ENCODE peak calls at places on chromosomes 5 and 9, in six cellular contexts. P, K, Z, Y, G and J are unnamed samples. For H3K9me3, the result is how much of the 10 kb centered on the place peaks cover.

GRCh38 chr9:93852728-93853127 is 102.4 kb downstream of the BARX1 start:
- DNase-seq in P (no peak), K (no peak), Z (no peak), Y (no peak), G (no peak), J (no peak)

GRCh38 chr5:95554331-95554646 is 488 bp downstream of the SKIC3 start:
- DNase-seq in P (no peak), K (no peak), Z (no peak), Y (no peak), G (no peak), J (no peak)

GRCh38 chr5:11596185-11596584 is 308.1 kb downstream of the CTNND2 start:
- DNase-seq in P (no peak), K (no peak), Z (no peak), Y (no peak), G (no peak), J (no peak)

GRCh38 chr5:57219386-57219785 is 45.5 kb downstream of the GPBP1 start:
- DNase-seq in P (no peak), K (peak), Z (no peak), Y (no peak), G (no peak), J (no peak)

GRCh38 chr5:94740328-94740727 is 121.9 kb downstream of the SLF1 start:
- DNase-seq in P (no peak), K (no peak), Z (no peak), Y (no peak), G (no peak), J (no peak)

GRCh38 chr5:152556779-152557178 is 151.7 kb upstream of the NMUR2 start:
- DNase-seq in P (no peak), K (no peak), Z (no peak), Y (no peak), G (no peak), J (no peak)

GRCh38 chr9:110178281-110178680 is 29.7 kb downstream of the C9orf152 start:
- DNase-seq in P (no peak), K (no peak), Z (no peak), Y (no peak), G (peak), J (no peak)

GRCh38 chr5:125281662-125282061 is 535.2 kb upstream of the ZNF608 start:
- DNase-seq in P (no peak), K (no peak), Z (no peak), Y (no peak), G (no peak), J (no peak)

GRCh38 chr9:110257097-110257955 is 1.0 kb upstream of the TXN start:
- DNase-seq in P (peak), K (peak), Z (peak), Y (no peak), G (peak), J (peak)

GRCh38 chr5:79032031-79032711 is 37.3 kb downstream of the DMGDH start:
- DNase-seq in P (peak), K (no peak), Z (no peak), Y (no peak), G (no peak), J (no peak)

GRCh38 chr9:136231478-136232297 is 13.9 kb downstream of the QSOX2 start:
- DNase-seq in P (no peak), K (no peak), Z (no peak), Y (no peak), G (no peak), J (no peak)

GRCh38 chr5:80408475-80408875 is 611 bp downstream of the ZFYVE16 start:
- DNase-seq in P (peak), K (peak), Z (peak), Y (peak), G (peak), J (no peak)

GRCh38 chr9:14372437-14373318 is 58.7 kb upstream of the NFIB start:
- DNase-seq in P (peak), K (peak), Z (no peak), Y (no peak), G (peak), J (no peak)

GRCh38 chr9:126503333-126504085 is 110.2 kb upstream of the LMX1B start:
- DNase-seq in P (peak), K (no peak), Z (peak), Y (peak), G (no peak), J (no peak)

GRCh38 chr9:126500600-126501382 is 112.9 kb upstream of the LMX1B start:
- DNase-seq in P (peak), K (peak), Z (peak), Y (peak), G (peak), J (peak)

GRCh38 chr9:126499911-126500599 is 113.7 kb upstream of the LMX1B start:
- DNase-seq in P (no peak), K (no peak), Z (peak), Y (no peak), G (no peak), J (no peak)

GRCh38 chr9:126502417-126503332 is 111.1 kb upstream of the LMX1B start:
- DNase-seq in P (no peak), K (no peak), Z (peak), Y (peak), G (no peak), J (no peak)

DNA sequence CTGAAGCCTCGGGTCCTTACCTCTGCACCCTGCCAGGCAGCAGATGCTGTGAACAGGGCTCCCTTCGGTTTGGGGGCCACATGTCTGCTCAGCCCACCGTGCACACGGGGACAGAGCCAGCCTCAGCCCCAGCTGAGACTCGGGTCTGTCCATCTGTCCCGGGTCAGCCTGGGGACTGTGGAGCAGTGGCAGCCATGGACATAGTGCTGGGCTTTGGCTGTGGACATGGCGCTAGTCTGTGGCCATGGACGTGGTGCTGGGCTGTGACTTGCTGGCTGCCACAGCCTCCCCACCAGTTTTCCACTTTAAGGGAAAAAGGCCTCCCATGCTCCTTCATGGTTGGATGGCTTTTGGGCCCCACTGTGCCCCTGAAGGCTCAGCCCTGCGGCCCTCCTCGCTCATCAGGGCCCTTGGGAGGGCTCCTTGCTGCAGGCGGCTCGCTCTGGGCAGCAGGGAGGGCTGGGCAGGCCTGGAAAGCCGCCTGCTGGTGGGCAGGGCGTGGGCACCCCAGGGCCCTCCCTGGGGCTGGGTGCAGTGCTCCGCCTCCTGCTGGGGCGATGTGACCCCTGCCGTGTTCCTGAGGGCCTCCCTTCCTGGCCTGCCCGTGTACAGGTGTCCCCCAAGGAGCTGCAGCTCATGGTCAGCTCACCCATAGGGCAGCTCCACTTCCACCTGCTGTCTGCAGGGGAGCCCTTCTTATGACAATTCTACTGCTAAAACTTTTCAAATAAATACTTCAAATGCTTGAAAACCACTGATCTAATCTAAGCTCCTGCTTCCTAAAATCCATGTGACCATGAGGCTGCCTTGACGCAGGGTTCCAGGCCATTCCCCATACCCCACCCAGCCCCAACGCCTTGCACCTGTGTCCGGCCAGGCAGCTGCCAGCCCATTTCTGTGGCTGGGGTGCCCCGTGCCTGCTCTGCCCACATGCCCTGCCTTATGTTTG is 112.1 kb upstream of the LMX1B start:
- DNase-seq in P (no peak), K (no peak), Z (peak), Y (peak), G (no peak), J (peak)
- H3K27ac ChIP-seq in P (no peak), K (no peak), Z (no peak), Y (no peak), G (no peak), J (no peak)

GRCh38 chr9:1554123-1555045 is 460.8 kb upstream of the SMARCA2 start:
- DNase-seq in P (no peak), K (no peak), Z (no peak), Y (no peak), G (no peak), J (no peak)
- H3K9me3 ChIP-seq in P (under half), K (under half), Z (under half), Y (under half), G (under half), J (under half)

GRCh38 chr5:90514520-90514919 is 14.9 kb downstream of the LYSMD3 start:
- DNase-seq in P (no peak), K (no peak), Z (no peak), Y (no peak), G (no peak), J (no peak)
- TF ChIP-seq CTCF in P (no peak), K (no peak), Z (no peak), Y (no peak), G (no peak), J (no peak)

DNA sequence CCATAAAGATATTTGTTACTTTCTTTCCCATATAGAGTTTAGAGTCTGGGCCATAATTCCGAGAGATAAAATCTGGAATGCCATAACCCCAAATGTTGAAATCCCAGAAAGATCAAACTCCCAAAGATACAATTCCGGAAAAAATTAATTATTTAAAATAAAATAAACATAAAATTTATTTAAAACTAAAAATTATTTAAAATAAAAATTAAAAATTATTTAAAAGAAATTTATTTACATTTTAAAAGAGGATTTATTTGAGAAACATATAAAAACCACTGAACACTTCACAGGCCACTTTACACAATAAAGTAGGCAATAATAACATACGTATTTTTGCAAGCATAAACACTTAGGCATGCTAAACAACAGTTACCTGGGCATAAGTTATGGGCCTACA is 57.9 kb downstream of the SHC3 start:
- DNase-seq in P (no peak), K (no peak), Z (no peak), Y (no peak), G (no peak), J (no peak)
- H3K27ac ChIP-seq in P (no peak), K (no peak), Z (no peak), Y (no peak), G (no peak), J (no peak)

GRCh38 chr9:18896004-18896403 is 137.0 kb downstream of the SAXO1 start:
- DNase-seq in P (no peak), K (no peak), Z (no peak), Y (no peak), G (no peak), J (no peak)
- H3K9me3 ChIP-seq in P (under half), K (under half), Z (under half), Y (under half), G (under half), J (under half)

GRCh38 chr9:127959841-127960409 is 20.9 kb downstream of the EEIG1 start:
- DNase-seq in P (no peak), K (no peak), Z (no peak), Y (no peak), G (no peak), J (no peak)

GRCh38 chr9:127953768-127954505 is 16.3 kb upstream of the DPM2 start:
- DNase-seq in P (no peak), K (no peak), Z (no peak), Y (no peak), G (no peak), J (no peak)

GRCh38 chr9:127958728-127959127 is 21.1 kb upstream of the DPM2 start:
- DNase-seq in P (no peak), K (no peak), Z (no peak), Y (no peak), G (no peak), J (no peak)

GRCh38 chr9:127954831-127955293 is 17.2 kb upstream of the DPM2 start:
- DNase-seq in P (no peak), K (no peak), Z (no peak), Y (no peak), G (no peak), J (no peak)

DNA sequence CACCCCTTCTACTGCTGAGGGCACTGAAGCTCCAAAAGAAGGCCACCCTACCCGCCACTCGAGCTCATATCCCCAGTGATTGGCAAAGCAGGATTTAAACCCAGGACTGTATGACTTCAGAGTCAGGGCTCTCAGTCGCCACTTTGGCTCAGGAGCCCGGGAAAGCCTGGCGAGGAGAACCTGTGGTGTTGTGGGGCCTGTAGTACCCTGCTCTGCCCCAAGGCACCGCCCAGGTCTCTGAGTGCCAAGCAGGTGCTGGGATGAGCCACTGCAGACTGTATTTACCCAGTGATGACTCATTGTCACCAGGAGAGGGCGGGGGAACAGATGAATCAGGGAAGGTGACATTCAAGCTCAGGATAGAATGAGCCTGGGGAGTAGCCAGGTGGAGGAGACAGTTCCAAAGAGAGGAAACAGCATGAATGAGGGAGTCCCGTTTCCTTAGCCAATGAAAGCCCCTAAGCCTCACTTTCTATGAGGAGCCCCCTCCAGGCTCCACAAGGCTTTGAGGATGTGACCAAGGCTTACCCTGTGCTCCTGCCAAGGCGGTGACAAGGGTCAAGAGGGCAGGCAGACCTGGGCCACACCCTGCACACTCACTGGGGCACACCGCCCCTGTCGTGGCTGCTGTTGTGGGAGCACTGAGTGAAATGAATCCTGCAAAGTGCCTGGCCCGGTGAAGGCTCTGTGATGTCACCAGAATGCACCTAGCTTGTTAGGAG is 17.8 kb upstream of the DPM2 start:
- DNase-seq in P (peak), K (peak), Z (peak), Y (no peak), G (peak), J (no peak)
- TF ChIP-seq CTCF in P (no peak), K (peak), Z (peak), Y (peak), G (peak), J (no peak)

GRCh38 chr5:92864591-92864990 is 716.4 kb downstream of the NR2F1-AS1 start:
- DNase-seq in P (no peak), K (no peak), Z (no peak), Y (no peak), G (no peak), J (no peak)
- H3K27ac ChIP-seq in P (no peak), K (no peak), Z (no peak), Y (no peak), G (no peak), J (no peak)

GRCh38 chr5:141258948-141259347 is 13.8 kb downstream of the PCDHB15 start:
- DNase-seq in P (no peak), K (no peak), Z (no peak), Y (no peak), G (no peak), J (no peak)

GRCh38 chr5:141260458-141261237 is 15.5 kb downstream of the PCDHB15 start:
- DNase-seq in P (peak), K (no peak), Z (no peak), Y (no peak), G (no peak), J (no peak)

GRCh38 chr5:141258464-141258863 is 13.3 kb downstream of the PCDHB15 start:
- DNase-seq in P (no peak), K (no peak), Z (no peak), Y (no peak), G (no peak), J (no peak)

GRCh38 chr5:141261238-141261546 is 16.0 kb downstream of the PCDHB15 start:
- DNase-seq in P (no peak), K (no peak), Z (no peak), Y (no peak), G (no peak), J (no peak)
- H3K9me3 ChIP-seq in P (under half), K (half or more), Z (half or more), Y (under half), G (under half), J (under half)

GRCh38 chr9:2228132-2228531 is 213.0 kb downstream of the SMARCA2 start:
- DNase-seq in P (no peak), K (no peak), Z (no peak), Y (no peak), G (no peak), J (peak)
- TF ChIP-seq CTCF in P (peak), K (peak), Z (no peak), Y (peak), G (peak), J (no peak)

GRCh38 chr5:138372225-138372624 is 19.7 kb downstream of the KDM3B start:
- DNase-seq in P (no peak), K (no peak), Z (no peak), Y (no peak), G (no peak), J (no peak)
- H3K27ac ChIP-seq in P (no peak), K (no peak), Z (no peak), Y (no peak), G (no peak), J (no peak)